ENCODE peak calls at places on chromosomes 16 and 17, in nine cellular contexts. L is Karpas-422; Y is CD4-positive, CD25-positive, alpha-beta regulatory T cell; C is upper lobe of right lung; G is adrenal gland; E is thyroid gland; Z is thoracic aorta; A is effector memory CD4-positive, alpha-beta T cell; B is kidney. Q is an unnamed sample.
A peak's percentile ranks its signal among the peaks of the same experiment; 100 is the strongest.

GRCh38 chr16:77233799-77234502 is 34.7 kb downstream of the SYCE1L start:
- DNase-seq in Y (no peak), G (no peak), B (no peak), L (no peak), A (no peak), C (no peak), E (no peak), Z (no peak), Q (no peak)

GRCh38 chr16:16052916-16053315 is 103.5 kb downstream of the ABCC1 start:
- DNase-seq in Z (no peak), E (no peak), Y (no peak), L (no peak), B (no peak), C (no peak), G (no peak), A (no peak), Q (no peak)

GRCh38 chr17:58507123-58507634 is 7.3 kb downstream of the MTMR4 start:
- DNase-seq in E (no peak), G (peak; percentile 59), Z (no peak), A (no peak), B (no peak), Y (no peak), L (no peak), C (no peak), Q (no peak)

GRCh38 chr17:58968662-58969061 is 138.0 kb downstream of the TRIM37 start:
- DNase-seq in A (no peak), C (no peak), Z (no peak), G (no peak), L (peak; percentile 16), B (no peak), E (no peak), Y (no peak), Q (no peak)

GRCh38 chr17:31068291-31068690 is 26.5 kb upstream of the NF1 start:
- DNase-seq in C (no peak), L (peak; percentile 92), G (no peak), B (no peak), Z (no peak), A (no peak), Y (no peak), E (no peak), Q (no peak)

GRCh38 chr16:58243528-58244004 is 45.7 kb upstream of the CSNK2A2 start:
- DNase-seq in A (no peak), Z (no peak), L (peak; percentile 90), G (no peak), C (no peak), Y (no peak), B (no peak), E (no peak), Q (no peak)

GRCh38 chr17:57102122-57102521 is 17.1 kb downstream of the AKAP1 start:
- DNase-seq in Z (no peak), G (no peak), E (no peak), Y (no peak), L (no peak), A (no peak), C (no peak), B (no peak), Q (no peak)

GRCh38 chr16:57829969-57830360 is 27.7 kb upstream of the KIFC3 start:
- DNase-seq in B (no peak), E (no peak), C (no peak), L (no peak), A (no peak), G (no peak), Z (no peak), Y (no peak), Q (no peak)

GRCh38 chr16:85037721-85038120 is 10.1 kb downstream of the KIAA0513 start:
- DNase-seq in L (no peak), B (no peak), Y (no peak), C (no peak), E (no peak), G (no peak), A (no peak), Z (no peak), Q (no peak)

GRCh38 chr17:76247304-76247703 is 7.0 kb upstream of the RNF157 start:
- DNase-seq in G (no peak), Z (no peak), E (no peak), B (no peak), C (no peak), L (no peak), Y (no peak), A (no peak), Q (no peak)

GRCh38 chr16:75679366-75679765 is 2.6 kb upstream of the CPHXL2 start:
- DNase-seq in Z (no peak), B (no peak), L (no peak), C (no peak), G (no peak), Y (no peak), A (no peak), E (no peak), Q (no peak)

GRCh38 chr16:1090620-1091587 is 5.1 kb downstream of the C1QTNF8 start:
- DNase-seq in L (no peak), Z (no peak), Y (no peak), E (no peak), C (no peak), A (no peak), B (no peak), G (no peak), Q (no peak)

GRCh38 chr17:20141201-20141999 is 132.2 kb downstream of the SPECC1 start:
- DNase-seq in Z (no peak), Y (no peak), C (no peak), B (no peak), E (no peak), G (no peak), A (no peak), L (no peak), Q (no peak)

GRCh38 chr16:73124097-73124652 is 76.2 kb upstream of the ZFHX3 start:
- DNase-seq in Z (no peak), A (no peak), B (no peak), Y (no peak), C (no peak), L (no peak), E (no peak), G (no peak), Q (no peak)

GRCh38 chr17:42675348-42675983 is 1.3 kb downstream of the PLEKHH3 start:
- DNase-seq in L (no peak), E (peak; percentile 67), Z (no peak), A (no peak), G (no peak), B (peak; percentile 72), Y (no peak), C (peak; percentile 71), Q (no peak)

GRCh38 chr17:8935194-8935593 is 30.3 kb downstream of the PIK3R5 start:
- DNase-seq in C (peak; percentile 81), G (peak; percentile 29), E (no peak), B (no peak), Y (peak; percentile 31), Z (no peak), L (no peak), A (peak; percentile 65), Q (no peak)

GRCh38 chr17:8925808-8926207 is 39.7 kb downstream of the PIK3R5 start:
- DNase-seq in L (no peak), C (no peak), Z (no peak), E (no peak), B (no peak), Y (no peak), A (no peak), G (no peak), Q (no peak)

GRCh38 chr17:8928347-8928746 is 37.2 kb downstream of the PIK3R5 start:
- DNase-seq in E (no peak), B (no peak), A (no peak), Y (no peak), L (no peak), C (no peak), G (no peak), Z (no peak), Q (no peak)

GRCh38 chr17:8927395-8927794 is 38.1 kb downstream of the PIK3R5 start:
- DNase-seq in B (no peak), Y (no peak), Z (no peak), L (no peak), A (no peak), E (no peak), C (no peak), G (no peak), Q (no peak)

DNA sequence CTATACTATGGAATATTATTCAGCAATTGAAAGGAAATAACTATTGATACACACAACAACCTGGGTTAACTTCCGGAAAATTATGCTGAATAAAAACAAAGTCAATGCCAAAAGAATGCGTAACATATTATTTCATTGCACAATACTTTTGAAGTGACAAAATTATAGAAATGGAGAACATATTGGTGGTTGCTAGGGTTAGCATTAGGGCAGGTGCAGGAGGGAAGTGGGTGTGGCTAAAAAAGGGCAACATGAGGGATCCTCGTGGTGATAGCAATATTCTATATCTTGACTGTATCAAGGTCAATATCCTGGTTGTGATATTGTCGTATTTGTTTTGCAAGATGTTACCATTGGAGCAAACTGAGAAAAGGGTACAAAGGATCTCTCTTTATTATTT is 34.8 kb downstream of the PIK3R5 start:
- DNase-seq in Y (no peak), L (no peak), Z (no peak), C (no peak), E (no peak), A (no peak), B (no peak), G (no peak), Q (no peak)
- H3K4me1 ChIP-seq in Y (peaks cover 17% of the 10 kb centered on the region), L (no peaks in the 10 kb centered on the region), Z (no peaks in the 10 kb centered on the region), C (no peaks in the 10 kb centered on the region), E (no peaks in the 10 kb centered on the region), A (peaks cover 10% of the 10 kb centered on the region), B (no peaks in the 10 kb centered on the region), G (no peaks in the 10 kb centered on the region), Q (no peaks in the 10 kb centered on the region)

GRCh38 chr17:40095356-40095943 is 4.9 kb downstream of the NR1D1 start:
- DNase-seq in L (no peak), C (no peak), E (no peak), B (peak; percentile 82), Y (no peak), G (peak; percentile 54), A (no peak), Z (no peak), Q (no peak)
- H3K4me3 ChIP-seq in L (no peak overlapping the region), C (no peak overlapping the region), E (no peak overlapping the region), B (no peak overlapping the region), Y (no peak overlapping the region), G (no peak overlapping the region), A (no peak overlapping the region), Z (no peak overlapping the region), Q (no peak overlapping the region)

DNA sequence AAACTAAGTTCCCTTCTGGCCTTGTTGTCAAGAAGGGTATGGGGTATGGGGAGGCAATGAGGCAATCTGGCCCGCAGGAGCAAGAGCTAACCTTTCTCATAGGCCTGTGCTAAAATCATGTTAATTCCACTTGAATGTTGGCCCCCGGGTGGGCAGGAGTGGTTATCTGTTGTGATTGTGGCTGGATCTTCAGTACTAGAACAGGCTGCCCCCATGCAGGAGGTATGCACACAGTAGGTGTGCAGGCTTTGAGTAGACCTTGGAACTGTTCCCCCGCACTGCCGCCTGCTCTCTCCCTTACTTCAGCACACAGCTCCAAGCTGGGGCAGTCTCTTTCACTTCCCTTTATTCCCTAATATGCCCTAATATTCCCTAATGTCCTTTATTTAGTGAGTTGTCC is 52.4 kb upstream of the TANGO6 start:
- DNase-seq in B (no peak), Z (no peak), G (no peak), A (no peak), E (no peak), Y (no peak), L (no peak), C (no peak), Q (no peak)
- H3K27ac ChIP-seq in B (no peak overlapping the region), Z (no peak overlapping the region), G (no peak overlapping the region), A (no peak overlapping the region), E (peak overlapping the region; percentile 72), Y (no peak overlapping the region), L (no peak overlapping the region), C (peak overlapping the region; percentile 24), Q (no peak overlapping the region)

DNA sequence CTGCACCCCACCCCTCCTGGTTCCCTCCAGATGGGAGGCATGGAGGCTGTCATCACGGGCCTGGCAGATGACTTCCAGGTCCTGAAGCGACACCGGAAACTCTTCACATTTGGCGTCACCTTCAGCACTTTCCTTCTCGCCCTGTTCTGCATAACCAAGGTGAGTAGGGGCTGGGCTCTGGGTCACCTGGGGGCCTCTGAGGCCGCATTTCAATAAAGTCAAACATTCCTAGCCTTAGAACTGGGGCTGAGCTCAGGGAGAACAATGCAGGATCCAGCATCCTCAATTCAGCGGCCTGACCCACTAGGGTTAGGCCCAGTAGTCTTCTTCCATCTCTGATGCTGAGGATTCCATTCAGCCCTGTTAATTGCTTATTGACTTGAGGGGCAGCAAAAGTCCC is 42.1 kb downstream of the SLC6A2 start:
- DNase-seq in E (no peak), G (no peak), A (no peak), Z (no peak), B (no peak), L (no peak), C (no peak), Y (no peak), Q (no peak)
- H3K4me1 ChIP-seq in E (no peaks in the 10 kb centered on the region), G (no peaks in the 10 kb centered on the region), A (no peaks in the 10 kb centered on the region), Z (no peaks in the 10 kb centered on the region), B (no peaks in the 10 kb centered on the region), L (no peaks in the 10 kb centered on the region), C (no peaks in the 10 kb centered on the region), Y (no peaks in the 10 kb centered on the region), Q (peaks cover 6% of the 10 kb centered on the region)